ENCODE peak calls at places on chromosomes 1 and 21, in ten cellular contexts. V is psoas muscle; E is stimulated activated naive B cell treated with anti-CD40 and anti-IgM and Interleukin-4, amounts not matched to agents 10 μg/mL and 1 μg/mL and 100 μg/mL, for 72 hours; D is non-pigmented ciliary epithelial cell; O is heart right ventricle; M is EL; I is stimulated activated CD8-positive, alpha-beta memory T cell treated with anti-CD3 and anti-CD28 coated beads, Interleukin-7, amount 100 ng/mL, for 1 hour; S is GOT3; G is SK-N-SH; C is Caki2. B is an unnamed sample.

GRCh38 chr1:90474731-90475130 is 242.4 kb downstream of the BARHL2 start:
- DNase-seq in O (no peak), M (no peak), V (no peak), E (no peak), G (no peak), C (no peak), I (no peak), S (no peak), D (no peak), B (no peak)

GRCh38 chr1:9658186-9658585 is 6.7 kb downstream of the PIK3CD start:
- DNase-seq in D (no peak), C (no peak), S (no peak), M (no peak), O (no peak), E (peak; percentile 21), V (no peak), I (no peak), G (no peak), B (no peak)

GRCh38 chr21:14538477-14538876 is 7.6 kb downstream of the SAMSN1 start:
- DNase-seq in I (no peak), D (no peak), O (no peak), C (no peak), V (no peak), E (no peak), S (no peak), M (no peak), G (no peak), B (no peak)

GRCh38 chr21:35525443-35525842 is 476.3 kb upstream of the RUNX1 start:
- DNase-seq in D (no peak), E (no peak), G (no peak), C (no peak), S (no peak), V (no peak), O (no peak), M (peak; percentile 47), I (no peak), B (no peak)

GRCh38 chr1:152182942-152183341 is 23.9 kb upstream of the RPTN start:
- DNase-seq in G (no peak), D (peak; percentile 73), I (no peak), S (no peak), V (no peak), M (peak; percentile 83), E (no peak), O (no peak), C (no peak), B (no peak)

GRCh38 chr21:15134711-15135110 is 69.9 kb upstream of the NRIP1 start:
- DNase-seq in O (no peak), V (no peak), I (no peak), S (no peak), G (no peak), M (no peak), C (no peak), D (no peak), E (no peak), B (no peak)

GRCh38 chr1:6998267-6998666 is 213.0 kb downstream of the CAMTA1 start:
- DNase-seq in C (peak; percentile 17), M (no peak), S (no peak), E (no peak), D (no peak), G (peak; percentile 39), I (no peak), O (peak; percentile 14), V (no peak), B (peak; percentile 19)

GRCh38 chr1:155166373-155167165 is 6.5 kb downstream of the KRTCAP2 start:
- DNase-seq in C (no peak), O (peak; percentile 90), D (no peak), G (peak; percentile 25), I (no peak), E (no peak), M (no peak), V (peak; percentile 83), S (no peak), B (no peak)

GRCh38 chr1:89894210-89894668 is 73.4 kb downstream of the LRRC8D start:
- DNase-seq in S (no peak), C (no peak), G (no peak), E (no peak), I (no peak), V (no peak), D (peak; percentile 90), O (no peak), M (peak; percentile 93), B (no peak)

GRCh38 chr21:45875881-45876280 is 105.7 kb upstream of the COL6A1 start:
- DNase-seq in M (no peak), E (no peak), O (no peak), S (no peak), G (peak; percentile 40), I (no peak), D (no peak), V (no peak), C (no peak), B (no peak)

GRCh38 chr1:113269577-113269976 is 120.7 kb upstream of the MAGI3 start:
- DNase-seq in C (no peak), S (no peak), G (no peak), D (no peak), E (no peak), M (no peak), O (no peak), I (no peak), V (no peak), B (no peak)

GRCh38 chr1:113046569-113046968 is 26.4 kb upstream of the LRIG2 start:
- DNase-seq in C (no peak), S (no peak), E (no peak), V (no peak), O (no peak), M (no peak), I (no peak), D (no peak), G (no peak), B (no peak)

GRCh38 chr21:14114251-14114650 is 96.5 kb downstream of the LIPI start:
- DNase-seq in G (no peak), O (no peak), V (no peak), M (no peak), I (no peak), S (no peak), C (no peak), E (no peak), D (no peak), B (no peak)

GRCh38 chr1:63042278-63042677 is 258.3 kb downstream of the ATG4C start:
- DNase-seq in M (no peak), O (no peak), I (no peak), G (no peak), C (no peak), D (no peak), S (no peak), V (no peak), E (no peak), B (no peak)

GRCh38 chr1:246537887-246538286 is 28.2 kb downstream of the TFB2M start:
- DNase-seq in D (no peak), I (no peak), S (no peak), C (no peak), G (no peak), V (no peak), M (no peak), O (no peak), E (no peak), B (no peak)

GRCh38 chr1:110165761-110166231 is 15.5 kb downstream of the SLC6A17 start:
- DNase-seq in D (no peak), M (no peak), O (no peak), V (no peak), G (no peak), S (no peak), C (no peak), I (no peak), E (no peak), B (no peak)

GRCh38 chr1:229941785-229942184 is 125.3 kb upstream of the GALNT2 start:
- DNase-seq in C (no peak), S (no peak), D (no peak), M (no peak), G (no peak), O (no peak), I (no peak), E (no peak), V (no peak), B (no peak)

GRCh38 chr1:88802950-88803349 is 88.4 kb downstream of the GTF2B start:
- DNase-seq in E (no peak), O (no peak), M (peak; percentile 77), D (peak; percentile 26), I (no peak), S (no peak), C (peak; percentile 22), G (no peak), V (no peak), B (no peak)

GRCh38 chr21:42039911-42040351 is 29.8 kb upstream of the ZBTB21 start:
- DNase-seq in E (no peak), G (no peak), C (no peak), V (no peak), M (peak; percentile 92), I (no peak), O (no peak), S (peak; percentile 81), D (peak; percentile 15), B (no peak)

GRCh38 chr1:172401907-172402306 is 18.6 kb upstream of the C1orf105 start:
- DNase-seq in D (no peak), M (no peak), O (no peak), E (no peak), V (no peak), G (no peak), I (no peak), S (no peak), C (no peak), B (no peak)

GRCh38 chr1:45246760-45247159 is 40.4 kb upstream of the ZSWIM5 start:
- DNase-seq in S (no peak), I (no peak), G (no peak), O (no peak), E (no peak), V (no peak), C (no peak), D (peak; percentile 68), M (peak; percentile 92), B (no peak)

GRCh38 chr1:195933816-195934215 is 674.4 kb downstream of the KCNT2 start:
- DNase-seq in M (no peak), C (no peak), V (no peak), D (no peak), I (no peak), S (no peak), O (no peak), G (no peak), E (no peak), B (no peak)

GRCh38 chr1:87451229-87451900 is 122.7 kb downstream of the LMO4 start:
- DNase-seq in I (no peak), S (no peak), E (no peak), C (no peak), D (no peak), V (no peak), O (no peak), M (no peak), G (no peak), B (no peak)

GRCh38 chr21:45376459-45377324 is 28.3 kb upstream of the COL18A1 start:
- DNase-seq in I (no peak), C (no peak), V (peak; percentile 55), M (no peak), O (no peak), S (no peak), G (no peak), E (no peak), D (no peak), B (no peak)

GRCh38 chr1:160205242-160205973 is at the start of gene PEA15:
- DNase-seq in C (peak; percentile 45), M (peak; percentile 70), E (peak; percentile 44), I (peak; percentile 33), O (peak; percentile 84), V (peak; percentile 84), G (peak; percentile 96), D (no peak), S (no peak), B (no peak)

GRCh38 chr21:36350282-36350910 is 30.4 kb downstream of the MORC3 start:
- DNase-seq in V (no peak), I (no peak), M (peak; percentile 78), G (no peak), D (peak; percentile 32), S (no peak), E (no peak), C (peak; percentile 14), O (no peak), B (no peak)

GRCh38 chr1:21457654-21458053 is 17.7 kb downstream of the NBPF3 start:
- DNase-seq in S (no peak), V (no peak), G (no peak), O (no peak), C (no peak), D (no peak), M (no peak), I (no peak), E (no peak), B (no peak)

GRCh38 chr1:224430511-224431113 is 4.0 kb downstream of the WDR26 start:
- DNase-seq in S (no peak), D (peak; percentile 41), G (no peak), M (peak; percentile 74), C (peak; percentile 53), O (peak; percentile 47), E (no peak), I (no peak), V (no peak), B (no peak)

B was measured in H1.